ENCODE peak calls at places on chromosomes 4 and X, in nine cellular contexts. S is RWPE1; V is NCI-H1417; R is breast epithelium; L is GM12864; Y is T-helper 1 cell; Q is activated CD4-positive, alpha-beta T cell treated with anti-CD3 and anti-CD28 coated beads for 24 hours; I is prostate gland; W is amniotic epithelial cell. K is an unnamed sample.
A peak's percentile ranks its signal among the peaks of the same experiment; 100 is the strongest.

GRCh38 chr4:38034986-38035882 is 75.0 kb downstream of the PTTG2 start:
- DNase-seq in S (peak; percentile 52), V (peak; percentile 23), R (no peak), L (peak; percentile 25), Y (peak; percentile 21), Q (no peak), I (peak; percentile 63), W (peak; percentile 62), K (no peak)

GRCh38 chr4:132958457-132959263 is 190.4 kb upstream of the PCDH10 start:
- DNase-seq in S (no peak), V (no peak), R (no peak), L (no peak), Y (no peak), Q (no peak), I (no peak), W (no peak), K (no peak)

GRCh38 chrX:119488749-119489148 is 20.5 kb downstream of the SLC25A5 start:
- DNase-seq in S (no peak), V (peak; percentile 27), R (no peak), L (no peak), Y (peak; percentile 16), Q (no peak), I (peak; percentile 51), W (peak; percentile 27), K (no peak)

GRCh38 chr4:13547563-13548041 is 3.3 kb upstream of the NKX3-2 start:
- DNase-seq in S (no peak), V (peak; percentile 78), R (no peak), L (no peak), Y (no peak), Q (no peak), I (no peak), W (no peak), K (no peak)

GRCh38 chrX:73562458-73562857 is 539 bp upstream of the CHIC1 start:
- DNase-seq in S (no peak), V (no peak), R (no peak), L (no peak), Y (no peak), Q (no peak), I (no peak), W (peak; percentile 8), K (no peak)

GRCh38 chr4:9996319-9997110 is 24.8 kb downstream of the SLC2A9 start:
- DNase-seq in S (no peak), V (no peak), R (no peak), L (no peak), Y (no peak), Q (no peak), I (no peak), W (no peak), K (no peak)

GRCh38 chr4:78618426-78618825 is 66.9 kb downstream of the ANXA3 start:
- DNase-seq in S (no peak), V (no peak), R (no peak), L (no peak), Y (no peak), Q (no peak), I (no peak), W (peak; percentile 65), K (no peak)

GRCh38 chr4:117267317-117267716 is 181.9 kb upstream of the TRAM1L1 start:
- DNase-seq in S (no peak), V (no peak), R (no peak), L (no peak), Y (no peak), Q (no peak), I (no peak), W (no peak), K (no peak)

GRCh38 chrX:67543818-67544217 is at the start of gene AR:
- DNase-seq in S (no peak), V (peak; percentile 28), R (peak; percentile 80), L (no peak), Y (no peak), Q (no peak), I (peak; percentile 69), W (peak; percentile 1), K (no peak)

GRCh38 chr4:163063891-163064290 is 102.8 kb downstream of the NAF1 start:
- DNase-seq in S (no peak), V (no peak), R (no peak), L (no peak), Y (no peak), Q (no peak), I (no peak), W (no peak), K (no peak)

GRCh38 chr4:153242848-153243324 is 38.6 kb downstream of the TRIM2 start:
- DNase-seq in S (no peak), V (no peak), R (no peak), L (no peak), Y (no peak), Q (no peak), I (no peak), W (no peak), K (no peak)

GRCh38 chrX:103464071-103464773 is 55.1 kb downstream of the RAB40A start:
- DNase-seq in S (no peak), V (no peak), R (no peak), L (no peak), Y (no peak), Q (no peak), I (peak; percentile 4), W (peak; percentile 60), K (no peak)

GRCh38 chrX:22969416-22969815 is 30.3 kb upstream of the DDX53 start:
- DNase-seq in S (no peak), V (no peak), R (no peak), L (no peak), Y (no peak), Q (no peak), I (no peak), W (peak; percentile 59), K (no peak)

GRCh38 chrX:105837227-105837626 is 14.9 kb downstream of the NRK start:
- DNase-seq in S (peak; percentile 14), V (no peak), R (peak; percentile 50), L (no peak), Y (no peak), Q (no peak), I (peak; percentile 4), W (peak; percentile 92), K (peak; percentile 68)

GRCh38 chr4:56186808-56187523 is 200.3 kb downstream of the AASDH start:
- DNase-seq in S (no peak), V (no peak), R (no peak), L (no peak), Y (no peak), Q (no peak), I (no peak), W (no peak), K (no peak)

GRCh38 chr4:143489116-143489515 is 24.4 kb upstream of the SMARCA5 start:
- DNase-seq in S (no peak), V (no peak), R (no peak), L (no peak), Y (no peak), Q (no peak), I (no peak), W (peak; percentile 24), K (no peak)

GRCh38 chrX:23871905-23872546 is 35.7 kb downstream of the APOO start:
- DNase-seq in S (no peak), V (no peak), R (no peak), L (no peak), Y (no peak), Q (no peak), I (no peak), W (no peak), K (no peak)

GRCh38 chr4:21452931-21453330 is 495.6 kb downstream of the KCNIP4 start:
- DNase-seq in S (peak; percentile 28), V (no peak), R (no peak), L (no peak), Y (no peak), Q (no peak), I (no peak), W (no peak), K (no peak)

GRCh38 chrX:137227164-137227563 is 193.4 kb upstream of the GPR101 start:
- DNase-seq in S (no peak), V (no peak), R (no peak), L (no peak), Y (no peak), Q (no peak), I (no peak), W (no peak), K (no peak)

GRCh38 chr4:123478859-123479345 is 82.3 kb downstream of the SPRY1 start:
- DNase-seq in S (no peak), V (no peak), R (no peak), L (no peak), Y (no peak), Q (no peak), I (peak; percentile 61), W (peak; percentile 72), K (no peak)

GRCh38 chr4:80360900-80361299 is 25.4 kb downstream of the CFAP299 start:
- DNase-seq in S (no peak), V (no peak), R (no peak), L (no peak), Y (no peak), Q (no peak), I (no peak), W (no peak), K (no peak)

GRCh38 chr4:20251796-20252655 is at the start of gene SLIT2:
- DNase-seq in S (peak; percentile 79), V (peak; percentile 91), R (peak; percentile 86), L (no peak), Y (no peak), Q (no peak), I (peak; percentile 78), W (peak; percentile 70), K (no peak)

GRCh38 chr4:174230680-174231079 is 52.8 kb downstream of the FBXO8 start:
- DNase-seq in S (no peak), V (no peak), R (no peak), L (no peak), Y (no peak), Q (no peak), I (no peak), W (no peak), K (no peak)

GRCh38 chr4:3213101-3213416 is 35.9 kb upstream of the MSANTD1 start:
- DNase-seq in S (no peak), V (no peak), R (peak; percentile 2), L (no peak), Y (no peak), Q (no peak), I (no peak), W (no peak), K (no peak)

GRCh38 chr4:184409911-184410692 is 64.2 kb downstream of the IRF2 start:
- DNase-seq in S (no peak), V (no peak), R (no peak), L (no peak), Y (peak; percentile 18), Q (no peak), I (no peak), W (no peak), K (no peak)

GRCh38 chrX:23380581-23380980 is 45.9 kb downstream of the PTCHD1 start:
- DNase-seq in S (no peak), V (no peak), R (no peak), L (no peak), Y (no peak), Q (no peak), I (no peak), W (no peak), K (no peak)

GRCh38 chr4:9953089-9953488 is 68.2 kb downstream of the SLC2A9 start:
- DNase-seq in S (no peak), V (no peak), R (no peak), L (no peak), Y (no peak), Q (no peak), I (no peak), W (no peak), K (no peak)

GRCh38 chr4:3771167-3771809 is 5.1 kb downstream of the ADRA2C start:
- DNase-seq in S (no peak), V (no peak), R (no peak), L (no peak), Y (no peak), Q (no peak), I (no peak), W (no peak), K (no peak)

GRCh38 chr4:55543858-55544257 is 2.9 kb downstream of the CLOCK start:
- DNase-seq in S (no peak), V (no peak), R (no peak), L (no peak), Y (no peak), Q (no peak), I (no peak), W (no peak), K (no peak)

GRCh38 chr4:107066622-107067021 is 30.5 kb upstream of the DKK2 start:
- DNase-seq in S (no peak), V (no peak), R (no peak), L (no peak), Y (no peak), Q (no peak), I (no peak), W (no peak), K (no peak)

GRCh38 chrX:130170752-130171445 is 863 bp upstream of the RAB33A start:
- DNase-seq in S (no peak), V (peak; percentile 89), R (no peak), L (no peak), Y (peak; percentile 36), Q (peak; percentile 46), I (no peak), W (peak; percentile 70), K (no peak)